ENCODE peak calls at places on chromosomes 11 and 22, in ten cellular contexts. P is stimulated activated CD4-positive, alpha-beta T cell treated with anti-CD3 and anti-CD28 coated beads, Interleukin-2, amount 100 ng/mL, for 48 hours; C is stimulated activated CD8-positive, alpha-beta memory T cell treated with anti-CD3 and anti-CD28 coated beads, Interleukin-4, amount 100 ng/mL, for 24 hours; T is GM12891; M is 8988T; B is HT1080; O is esophagus muscularis mucosa; V is sigmoid colon; Y is activated T-cell treated with anti-CD3 and anti-CD28 coated beads for 48 hours; H is choroid plexus epithelial cell. L is an unnamed sample.

GRCh38 chr11:68261006-68261405 is 10.8 kb downstream of the C11orf24 start:
- DNase-seq in H (no peak), T (no peak), V (no peak), C (no peak), P (no peak), O (no peak), Y (no peak), B (no peak), M (no peak), L (no peak)

GRCh38 chr11:95588821-95589220 is 200.8 kb downstream of the FAM76B start:
- DNase-seq in P (no peak), C (no peak), T (no peak), V (no peak), H (no peak), M (no peak), B (no peak), Y (no peak), O (no peak), L (no peak)

GRCh38 chr22:24588370-24588755 is 4.5 kb downstream of the LRRC75B start:
- DNase-seq in C (no peak), H (no peak), T (no peak), P (no peak), Y (no peak), B (peak; percentile 66), V (peak; percentile 80), O (no peak), M (no peak), L (no peak)

GRCh38 chr11:102026975-102027374 is 20.3 kb upstream of the CFAP300 start:
- DNase-seq in Y (no peak), C (no peak), O (no peak), M (no peak), B (no peak), H (peak; percentile 2), V (no peak), T (no peak), P (no peak), L (no peak)

GRCh38 chr11:72625746-72626636 is 48.2 kb downstream of the PDE2A start:
- DNase-seq in C (no peak), V (peak; percentile 90), B (no peak), O (no peak), M (no peak), P (no peak), H (peak; percentile 75), T (no peak), Y (no peak), L (no peak)

GRCh38 chr11:107683070-107683469 is 28.8 kb downstream of the SLN start:
- DNase-seq in V (no peak), O (no peak), M (no peak), B (no peak), H (no peak), C (no peak), P (no peak), T (no peak), Y (no peak), L (no peak)

GRCh38 chr11:12235945-12236743 is 125.8 kb downstream of the MICAL2 start:
- DNase-seq in V (no peak), T (peak; percentile 25), Y (peak; percentile 42), O (no peak), B (peak; percentile 68), C (peak; percentile 13), P (peak; percentile 41), H (peak; percentile 81), M (peak; percentile 53), L (no peak)

GRCh38 chr22:29369460-29369859 is 18.9 kb downstream of the AP1B1 start:
- DNase-seq in Y (no peak), C (no peak), H (peak; percentile 94), P (no peak), M (no peak), T (no peak), B (peak; percentile 65), O (no peak), V (peak; percentile 89), L (no peak)

GRCh38 chr11:106468091-106468490 is 390.6 kb downstream of the AASDHPPT start:
- DNase-seq in O (no peak), B (peak; percentile 51), Y (no peak), C (no peak), V (no peak), M (no peak), T (no peak), P (no peak), H (peak; percentile 78), L (no peak)

L was measured in BJ.